ENCODE peak calls at places on chromosomes 3 and 15, in six cellular contexts. K is ecto neural progenitor cell, B is hepatic stellate cell, X is COR-L47, I is pons, C is activated gamma-delta T cell treated with Interleukin-2 at 50 U/mL for 16 hours. L is an unnamed sample.

GRCh38 chr3:17800232-17800631 is 57.8 kb upstream of the TBC1D5 start:
- DNase-seq in I (no peak), C (no peak), X (no peak), K (no peak), B (no peak), L (no peak)

GRCh38 chr3:132347095-132347494 is 29.9 kb downstream of the ACP3 start:
- DNase-seq in X (peak), C (no peak), B (no peak), I (peak), K (no peak), L (no peak)

GRCh38 chr15:60162251-60162650 is 158.1 kb downstream of the FOXB1 start:
- DNase-seq in X (no peak), K (no peak), B (no peak), I (no peak), C (no peak), L (no peak)

GRCh38 chr15:52350423-52350822 is 54.8 kb upstream of the MYO5C start:
- DNase-seq in K (no peak), B (no peak), I (no peak), C (no peak), X (no peak), L (no peak)

GRCh38 chr3:24952388-24952787 is 457.7 kb upstream of the THRB start:
- DNase-seq in I (no peak), C (no peak), X (peak), K (no peak), B (no peak), L (no peak)

GRCh38 chr3:16338999-16339398 is 74.0 kb downstream of the OXNAD1 start:
- DNase-seq in C (no peak), K (no peak), B (peak), X (no peak), I (no peak), L (no peak)

GRCh38 chr3:35528728-35529127 is 110.6 kb upstream of the ARPP21 start:
- DNase-seq in I (no peak), B (no peak), X (no peak), C (no peak), K (no peak), L (no peak)

GRCh38 chr15:73926191-73927002 is at the start of gene LOXL1:
- DNase-seq in B (peak), K (peak), C (no peak), X (no peak), I (peak), L (peak)

GRCh38 chr3:179563298-179563934 is 690 bp downstream of the ACTL6A start:
- DNase-seq in I (peak), K (peak), C (peak), B (peak), X (peak), L (peak)

GRCh38 chr15:35728176-35728938 is 182.4 kb upstream of the DPH6 start:
- DNase-seq in X (peak), B (no peak), I (no peak), C (no peak), K (no peak), L (no peak)

GRCh38 chr3:8596706-8597514 is 47.7 kb downstream of the SSUH2 start:
- DNase-seq in X (no peak), I (no peak), B (no peak), C (no peak), K (no peak), L (peak)

GRCh38 chr15:40075298-40076044 is 33.2 kb downstream of the BMF start:
- DNase-seq in X (no peak), C (no peak), K (no peak), B (no peak), I (no peak), L (no peak)

GRCh38 chr3:50581459-50581842 is 12.1 kb downstream of the HEMK1 start:
- DNase-seq in B (no peak), K (no peak), I (no peak), X (no peak), C (no peak), L (no peak)

GRCh38 chr3:168847293-168847883 is 751.7 kb upstream of the GOLIM4 start:
- DNase-seq in B (peak), K (no peak), X (peak), I (peak), C (no peak), L (no peak)

GRCh38 chr3:25027639-25028038 is 400.4 kb upstream of the RARB start:
- DNase-seq in K (no peak), X (no peak), B (no peak), C (no peak), I (no peak), L (no peak)

GRCh38 chr3:157088506-157089454 is 71.2 kb downstream of the CCNL1 start:
- DNase-seq in C (peak), B (peak), I (peak), X (no peak), K (peak), L (peak)

L was measured in islet precursor cell.